ENCODE peak calls at places on chromosome 5, in four cellular contexts. One of them, this sample, is unnamed.

GRCh38 chr5:146529984-146530383 is 14.0 kb upstream of the GPR151 start:
- DNase-seq in HepG2: no peak
- DNase-seq in GM12878: no peak
- DNase-seq in HCT116: no peak
- DNase-seq in this sample: no peak

GRCh38 chr5:33105521-33105941 is 335.2 kb upstream of the TARS1 start:
- DNase-seq in HepG2: no peak
- DNase-seq in GM12878: no peak
- DNase-seq in HCT116: no peak
- DNase-seq in this sample: no peak

GRCh38 chr5:37777472-37778135 is 62.2 kb downstream of the GDNF start:
- DNase-seq in GM12878: no peak
- DNase-seq in HCT116: no peak
- DNase-seq in HepG2: no peak
- DNase-seq in this sample: no peak

GRCh38 chr5:57651127-57651526 is 168.5 kb upstream of the ACTBL2 start:
- DNase-seq in HepG2: no peak
- DNase-seq in GM12878: no peak
- DNase-seq in HCT116: no peak
- DNase-seq in this sample: no peak

GRCh38 chr5:127092690-127093089 is 19.4 kb upstream of the C5orf63 start:
- DNase-seq in GM12878: no peak
- DNase-seq in HCT116: no peak
- DNase-seq in HepG2: no peak
- DNase-seq in this sample: no peak

GRCh38 chr5:72010395-72010794 is 96.9 kb upstream of the MAP1B start:
- DNase-seq in HCT116: no peak
- DNase-seq in GM12878: no peak
- DNase-seq in HepG2: no peak
- DNase-seq in this sample: no peak

GRCh38 chr5:106312360-106312759 is 1358.4 kb downstream of the EFNA5 start:
- DNase-seq in GM12878: no peak
- DNase-seq in HepG2: no peak
- DNase-seq in HCT116: no peak
- DNase-seq in this sample: no peak

GRCh38 chr5:59367791-59368394 is 525.6 kb downstream of the PDE4D start:
- DNase-seq in GM12878: no peak
- DNase-seq in HepG2: peak; percentile 30
- DNase-seq in HCT116: peak; percentile 36
- DNase-seq in this sample: no peak

GRCh38 chr5:139648205-139649081 is at the start of gene CXXC5:
- DNase-seq in HepG2: no peak
- DNase-seq in HCT116: no peak
- DNase-seq in GM12878: no peak
- DNase-seq in this sample: peak; percentile 89

GRCh38 chr5:116572375-116573278 is 2.0 kb downstream of the SEMA6A start:
- DNase-seq in GM12878: no peak
- DNase-seq in HepG2: no peak
- DNase-seq in HCT116: no peak
- DNase-seq in this sample: no peak

GRCh38 chr5:88063813-88064212 is 204.8 kb downstream of the TMEM161B start:
- DNase-seq in GM12878: no peak
- DNase-seq in HCT116: no peak
- DNase-seq in HepG2: no peak
- DNase-seq in this sample: no peak

GRCh38 chr5:57032151-57032551 is 80.2 kb upstream of the MIER3 start:
- DNase-seq in GM12878: no peak
- DNase-seq in HCT116: peak; percentile 70
- DNase-seq in HepG2: peak; percentile 20
- DNase-seq in this sample: no peak

GRCh38 chr5:151237685-151238084 is 13.8 kb upstream of the CCDC69 start:
- DNase-seq in HCT116: no peak
- DNase-seq in HepG2: no peak
- DNase-seq in GM12878: no peak
- DNase-seq in this sample: no peak

GRCh38 chr5:151231359-151231758 is 7.5 kb upstream of the CCDC69 start:
- DNase-seq in HCT116: no peak
- DNase-seq in HepG2: no peak
- DNase-seq in GM12878: no peak
- DNase-seq in this sample: no peak

GRCh38 chr5:151233576-151234202 is 9.8 kb upstream of the CCDC69 start:
- DNase-seq in HCT116: no peak
- DNase-seq in GM12878: no peak
- DNase-seq in HepG2: no peak
- DNase-seq in this sample: no peak

GRCh38 chr5:151236888-151237287 is 13.0 kb upstream of the CCDC69 start:
- DNase-seq in HepG2: no peak
- DNase-seq in GM12878: no peak
- DNase-seq in HCT116: no peak
- DNase-seq in this sample: no peak

DNA sequence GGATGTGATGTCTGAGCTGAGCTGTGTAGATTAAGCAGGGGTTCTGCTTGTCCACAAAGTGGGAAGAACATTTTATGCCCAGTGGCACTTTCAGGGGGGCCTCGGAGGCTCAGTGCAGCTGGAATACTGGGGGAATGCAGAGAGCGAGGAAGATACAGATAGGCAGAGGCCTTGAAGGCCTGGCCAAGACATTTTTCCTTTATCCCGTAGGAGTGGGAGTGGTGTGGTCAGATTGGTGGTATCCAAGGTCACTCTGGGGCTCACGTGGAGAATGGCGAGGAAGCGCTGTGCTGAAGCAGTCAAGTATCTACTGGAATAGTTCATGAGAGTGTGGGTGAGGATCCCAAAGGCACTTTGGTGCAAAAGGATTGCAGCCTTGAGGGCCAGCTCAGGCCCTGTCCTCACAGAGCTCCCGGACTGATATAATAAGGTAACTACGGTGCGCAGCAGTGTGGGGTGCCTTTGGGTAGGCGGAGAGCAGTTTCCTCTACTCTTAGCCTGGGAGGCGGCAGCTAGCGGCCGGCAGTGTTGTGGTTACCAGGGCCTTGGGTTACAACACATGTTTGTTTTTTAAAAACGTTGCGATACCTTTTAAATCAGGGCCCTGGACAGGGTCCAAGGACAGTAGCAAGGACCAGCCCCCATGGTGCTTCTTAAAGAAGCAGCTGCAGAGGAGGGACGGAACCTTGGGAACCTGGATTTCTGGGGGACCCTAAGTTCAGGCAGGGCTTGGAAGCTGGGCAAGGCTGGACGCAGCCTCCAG is 10.8 kb upstream of the CCDC69 start:
- DNase-seq in HCT116: no peak
- DNase-seq in HepG2: peak; percentile 85
- DNase-seq in GM12878: no peak
- DNase-seq in this sample: no peak
- TF ChIP-seq ZNF274 in HCT116: no peak
- TF ChIP-seq ZNF274 in HepG2: peak; percentile 12
- TF ChIP-seq ZNF274 in GM12878: no peak
- TF ChIP-seq ZNF274 in this sample: no peak

DNA sequence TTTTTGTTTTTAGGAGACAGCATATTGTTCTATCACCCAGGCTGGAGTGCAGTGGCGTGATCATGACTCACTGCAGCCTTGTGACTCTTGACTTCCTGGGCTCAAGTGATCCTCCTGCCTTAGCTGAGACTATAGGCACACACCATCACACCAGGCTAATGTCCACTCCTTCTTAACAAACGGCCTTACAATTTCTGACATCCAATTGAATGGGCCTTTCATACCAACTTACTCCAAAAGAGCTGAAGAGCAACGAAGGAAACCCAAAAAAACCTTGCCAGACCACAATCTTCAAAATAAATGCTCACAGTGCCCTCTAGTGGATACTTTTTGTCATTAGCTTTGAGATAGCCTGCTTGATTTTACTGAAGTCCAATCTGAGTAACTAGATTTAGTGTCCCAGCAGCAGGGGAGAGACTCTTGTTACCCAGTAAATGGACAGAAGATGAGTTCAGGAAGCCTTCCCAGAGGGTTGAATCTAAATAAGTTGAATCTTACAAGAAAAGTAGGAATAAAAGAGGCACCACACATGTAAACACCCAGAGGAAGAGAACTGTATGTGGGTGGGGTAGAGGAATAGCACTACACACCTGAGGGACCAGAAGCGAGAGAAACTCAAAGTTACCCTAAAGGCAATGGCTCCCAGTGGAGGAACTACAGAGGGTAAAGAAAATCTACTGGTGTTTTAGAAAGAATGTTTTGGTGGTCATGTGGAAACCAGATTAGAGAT is 9.3 kb downstream of the ZNF622 start:
- DNase-seq in HepG2: peak; percentile 48
- DNase-seq in GM12878: no peak
- DNase-seq in HCT116: peak; percentile 49
- DNase-seq in this sample: peak; percentile 81
- TF ChIP-seq ZBTB33 in HepG2: no peak
- TF ChIP-seq ZBTB33 in GM12878: no peak
- TF ChIP-seq ZBTB33 in HCT116: no peak
- TF ChIP-seq ZBTB33 in this sample: no peak

GRCh38 chr5:75043736-75044264 is 8.6 kb downstream of the GCNT4 start:
- DNase-seq in HCT116: no peak
- DNase-seq in HepG2: no peak
- DNase-seq in GM12878: no peak
- DNase-seq in this sample: no peak
- TF ChIP-seq ZNF274 in HCT116: no peak
- TF ChIP-seq ZNF274 in HepG2: no peak
- TF ChIP-seq ZNF274 in GM12878: no peak
- TF ChIP-seq ZNF274 in this sample: no peak

DNA sequence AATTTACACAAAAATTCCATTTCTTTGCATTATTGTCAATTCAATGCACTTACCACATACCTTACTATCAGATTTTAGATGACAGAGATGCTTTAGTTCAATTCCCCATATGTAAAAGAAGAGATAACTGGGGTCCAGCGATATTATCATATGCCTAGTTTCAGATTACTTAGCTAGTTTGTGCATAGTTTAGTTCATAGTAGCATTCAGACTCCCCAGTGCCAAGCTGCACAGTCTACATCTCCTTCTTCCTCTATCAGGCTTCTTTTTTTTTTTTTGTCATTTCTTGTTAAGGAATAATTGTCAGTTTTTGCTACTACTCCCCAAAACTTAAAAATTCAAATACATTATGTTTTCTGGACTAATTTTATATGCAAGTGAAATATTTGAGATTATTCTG is 175.0 kb downstream of the SSBP2 start:
- DNase-seq in HepG2: no peak
- DNase-seq in HCT116: no peak
- DNase-seq in GM12878: no peak
- DNase-seq in this sample: no peak
- TF ChIP-seq ZBTB33 in HepG2: no peak
- TF ChIP-seq ZBTB33 in HCT116: no peak
- TF ChIP-seq ZBTB33 in GM12878: no peak
- TF ChIP-seq ZBTB33 in this sample: no peak

GRCh38 chr5:53090229-53090628 is 19.3 kb downstream of the MOCS2 start:
- DNase-seq in HepG2: no peak
- DNase-seq in GM12878: no peak
- DNase-seq in HCT116: no peak
- DNase-seq in this sample: no peak

GRCh38 chr5:53092242-53092641 is 17.3 kb downstream of the MOCS2 start:
- DNase-seq in HepG2: no peak
- DNase-seq in GM12878: no peak
- DNase-seq in HCT116: no peak
- DNase-seq in this sample: no peak

GRCh38 chr5:53089481-53089976 is 20.0 kb downstream of the MOCS2 start:
- DNase-seq in HepG2: no peak
- DNase-seq in HCT116: no peak
- DNase-seq in GM12878: peak; percentile 7
- DNase-seq in this sample: no peak

GRCh38 chr5:53087596-53087995 is 22.0 kb downstream of the MOCS2 start:
- DNase-seq in HepG2: no peak
- DNase-seq in HCT116: no peak
- DNase-seq in GM12878: no peak
- DNase-seq in this sample: no peak

GRCh38 chr5:53091304-53091703 is 18.3 kb downstream of the MOCS2 start:
- DNase-seq in HepG2: no peak
- DNase-seq in GM12878: no peak
- DNase-seq in HCT116: no peak
- DNase-seq in this sample: no peak
- TF ChIP-seq ZNF274 in HepG2: no peak
- TF ChIP-seq ZNF274 in GM12878: no peak
- TF ChIP-seq ZNF274 in HCT116: no peak
- TF ChIP-seq ZNF274 in this sample: no peak

GRCh38 chr5:91382530-91383026 is 539 bp downstream of the ARRDC3 start:
- DNase-seq in HCT116: no peak
- DNase-seq in GM12878: peak; percentile 31
- DNase-seq in HepG2: peak; percentile 22
- DNase-seq in this sample: no peak
- TF ChIP-seq ZBTB33 in HCT116: no peak
- TF ChIP-seq ZBTB33 in GM12878: no peak
- TF ChIP-seq ZBTB33 in HepG2: no peak
- TF ChIP-seq ZBTB33 in this sample: no peak

GRCh38 chr5:179354305-179354882 is 9.1 kb upstream of the ADAMTS2 start:
- DNase-seq in GM12878: no peak
- DNase-seq in HCT116: no peak
- DNase-seq in HepG2: no peak
- DNase-seq in this sample: no peak

GRCh38 chr5:179355976-179356968 is 11.0 kb upstream of the ADAMTS2 start:
- DNase-seq in HepG2: no peak
- DNase-seq in GM12878: no peak
- DNase-seq in HCT116: no peak
- DNase-seq in this sample: no peak

GRCh38 chr5:179361204-179361603 is 15.9 kb upstream of the ADAMTS2 start:
- DNase-seq in HCT116: no peak
- DNase-seq in GM12878: no peak
- DNase-seq in HepG2: no peak
- DNase-seq in this sample: no peak

GRCh38 chr5:179362355-179362754 is 17.1 kb upstream of the ADAMTS2 start:
- DNase-seq in GM12878: no peak
- DNase-seq in HepG2: no peak
- DNase-seq in HCT116: no peak
- DNase-seq in this sample: no peak

DNA sequence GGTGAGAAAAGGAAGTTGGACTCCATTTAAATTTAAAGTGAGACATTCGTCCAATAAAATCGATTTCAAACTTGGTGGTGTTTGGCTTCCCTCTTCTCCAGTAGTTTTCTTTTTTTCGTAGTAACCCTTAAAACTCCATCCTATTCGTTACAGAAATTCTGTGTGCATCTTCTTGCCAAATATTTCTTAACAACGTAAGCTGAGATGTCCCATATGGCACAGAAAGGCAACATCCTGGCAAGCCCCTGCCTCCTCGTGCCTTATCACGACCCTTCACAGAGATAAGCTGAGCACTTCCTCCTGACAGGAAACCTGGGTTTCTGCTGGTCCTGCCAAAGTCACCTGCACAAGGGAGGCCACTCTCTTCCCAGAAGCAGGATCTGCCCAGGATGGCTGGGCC is 11.8 kb upstream of the ADAMTS2 start:
- DNase-seq in HepG2: no peak
- DNase-seq in HCT116: no peak
- DNase-seq in GM12878: no peak
- DNase-seq in this sample: no peak
- TF ChIP-seq ZNF274 in HepG2: no peak
- TF ChIP-seq ZNF274 in HCT116: no peak
- TF ChIP-seq ZNF274 in GM12878: no peak
- TF ChIP-seq ZNF274 in this sample: no peak